ENCODE peak calls at places on chromosomes 7 and 10, in ten cellular contexts. R is lower lobe of right lung, J is glutamatergic neuron, S is fibroblast of mammary gland, Z is mesothelial cell of epicardium, C is upper lobe of right lung, T is Peyer's patch, M is keratinocyte, F is progenitor cell of endocrine pancreas, X is neural progenitor cell. A is an unnamed sample.

GRCh38 chr7:28904539-28905143 is 53.5 kb downstream of the TRIL start:
- DNase-seq in R (no peak), J (no peak), S (peak), Z (no peak), C (no peak), T (no peak), M (no peak), F (no peak), X (peak), A (no peak)

GRCh38 chr7:18762189-18762588 is 266.6 kb downstream of the HDAC9 start:
- DNase-seq in R (no peak), J (no peak), S (peak), Z (no peak), C (no peak), T (no peak), M (no peak), F (no peak), X (no peak), A (no peak)

GRCh38 chr7:42108803-42109528 is 128.0 kb downstream of the GLI3 start:
- DNase-seq in R (no peak), J (no peak), S (no peak), Z (no peak), C (no peak), T (no peak), M (no peak), F (no peak), X (no peak), A (no peak)

GRCh38 chr10:75773139-75773801 is 341.8 kb downstream of the LRMDA start:
- DNase-seq in R (no peak), J (no peak), S (peak), Z (no peak), C (no peak), T (no peak), M (no peak), F (no peak), X (no peak), A (no peak)

GRCh38 chr10:30894221-30894620 is 137.4 kb downstream of the ZNF438 start:
- DNase-seq in R (no peak), J (no peak), S (no peak), Z (no peak), C (no peak), T (no peak), M (no peak), F (no peak), X (no peak), A (no peak)

GRCh38 chr10:31319602-31320178 is 674 bp downstream of the ZEB1 start:
- DNase-seq in R (no peak), J (peak), S (no peak), Z (no peak), C (peak), T (peak), M (no peak), F (no peak), X (peak), A (no peak)

GRCh38 chr7:123789200-123789784 is 40.5 kb upstream of the WASL start:
- DNase-seq in R (no peak), J (no peak), S (no peak), Z (no peak), C (no peak), T (no peak), M (no peak), F (no peak), X (no peak), A (no peak)

GRCh38 chr7:55138663-55139062 is 119.8 kb downstream of the EGFR start:
- DNase-seq in R (no peak), J (no peak), S (no peak), Z (no peak), C (no peak), T (no peak), M (no peak), F (no peak), X (no peak), A (no peak)

GRCh38 chr7:121798076-121798475 is 74.9 kb upstream of the PTPRZ1 start:
- DNase-seq in R (no peak), J (no peak), S (no peak), Z (no peak), C (no peak), T (no peak), M (no peak), F (no peak), X (peak), A (no peak)

GRCh38 chr10:107618461-107619093 is 454.1 kb upstream of the SORCS1 start:
- DNase-seq in R (no peak), J (no peak), S (no peak), Z (no peak), C (no peak), T (no peak), M (no peak), F (no peak), X (no peak), A (no peak)

GRCh38 chr7:137282043-137282442 is 61.5 kb downstream of the PTN start:
- DNase-seq in R (no peak), J (no peak), S (no peak), Z (no peak), C (no peak), T (no peak), M (no peak), F (no peak), X (no peak), A (no peak)

GRCh38 chr10:33385016-33385415 is 50.5 kb upstream of the NRP1 start:
- DNase-seq in R (no peak), J (no peak), S (no peak), Z (no peak), C (no peak), T (no peak), M (no peak), F (no peak), X (no peak), A (no peak)

GRCh38 chr10:46232666-46233065 is 54.1 kb upstream of the ANTXRL start:
- DNase-seq in R (no peak), J (no peak), S (no peak), Z (peak), C (peak), T (peak), M (no peak), F (no peak), X (no peak), A (no peak)

GRCh38 chr7:128164061-128164954 is 76.8 kb upstream of the LEP start:
- DNase-seq in R (no peak), J (no peak), S (peak), Z (no peak), C (no peak), T (no peak), M (peak), F (peak), X (no peak), A (no peak)

GRCh38 chr10:64547168-64547567 is 1026.0 kb downstream of the REEP3 start:
- DNase-seq in R (no peak), J (no peak), S (no peak), Z (no peak), C (no peak), T (no peak), M (no peak), F (no peak), X (no peak), A (no peak)

GRCh38 chr7:27251513-27252306 is 9.1 kb downstream of the EVX1 start:
- DNase-seq in R (no peak), J (peak), S (no peak), Z (no peak), C (no peak), T (peak), M (no peak), F (no peak), X (peak), A (no peak)

GRCh38 chr7:30348083-30348560 is 63.7 kb downstream of the ZNRF2 start:
- DNase-seq in R (no peak), J (no peak), S (peak), Z (no peak), C (no peak), T (no peak), M (peak), F (no peak), X (no peak), A (peak)

GRCh38 chr7:40612298-40612697 is 477.5 kb downstream of the SUGCT start:
- DNase-seq in R (no peak), J (no peak), S (no peak), Z (no peak), C (no peak), T (no peak), M (no peak), F (no peak), X (no peak), A (no peak)

GRCh38 chr10:46523881-46524470 is 32.5 kb downstream of the GPRIN2 start:
- DNase-seq in R (peak), J (peak), S (peak), Z (no peak), C (peak), T (peak), M (peak), F (no peak), X (no peak), A (no peak)

GRCh38 chr10:20276127-20276979 is 460.1 kb downstream of the PLXDC2 start:
- DNase-seq in R (no peak), J (no peak), S (peak), Z (no peak), C (no peak), T (no peak), M (peak), F (no peak), X (peak), A (no peak)

GRCh38 chr7:289756-290553 is at the start of gene FOXL3:
- DNase-seq in R (peak), J (no peak), S (no peak), Z (no peak), C (peak), T (no peak), M (no peak), F (no peak), X (no peak), A (no peak)

GRCh38 chr7:36214608-36215016 is 61.6 kb downstream of the EEPD1 start:
- DNase-seq in R (no peak), J (no peak), S (no peak), Z (no peak), C (no peak), T (no peak), M (no peak), F (no peak), X (no peak), A (no peak)

DNA sequence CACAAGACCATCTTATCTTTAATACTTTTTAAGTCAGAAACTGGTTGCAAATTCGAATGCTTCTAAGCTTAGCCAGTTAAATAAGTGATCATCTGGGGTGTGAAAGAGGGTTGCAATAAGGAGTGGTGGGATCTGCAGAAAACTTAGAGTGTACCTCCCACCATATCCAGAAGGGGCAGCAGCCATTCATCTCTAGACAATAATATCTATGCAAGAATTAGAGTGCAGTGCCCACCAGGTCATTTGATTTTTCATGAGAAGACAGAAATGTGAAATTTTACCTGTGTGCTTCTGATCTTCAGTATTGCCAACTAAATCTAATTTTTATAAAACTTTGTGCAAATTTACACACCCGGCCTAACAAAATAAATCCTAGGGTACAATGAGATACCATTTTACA is 127.2 kb upstream of the SP4 start:
- DNase-seq in R (no peak), J (no peak), S (no peak), Z (no peak), C (no peak), T (no peak), M (no peak), F (no peak), X (no peak), A (no peak)
- TF ChIP-seq CTCF in R (no peak), J (peak), S (no peak), Z (no peak), C (peak), T (no peak), M (peak), F (peak), X (peak), A (peak)

DNA sequence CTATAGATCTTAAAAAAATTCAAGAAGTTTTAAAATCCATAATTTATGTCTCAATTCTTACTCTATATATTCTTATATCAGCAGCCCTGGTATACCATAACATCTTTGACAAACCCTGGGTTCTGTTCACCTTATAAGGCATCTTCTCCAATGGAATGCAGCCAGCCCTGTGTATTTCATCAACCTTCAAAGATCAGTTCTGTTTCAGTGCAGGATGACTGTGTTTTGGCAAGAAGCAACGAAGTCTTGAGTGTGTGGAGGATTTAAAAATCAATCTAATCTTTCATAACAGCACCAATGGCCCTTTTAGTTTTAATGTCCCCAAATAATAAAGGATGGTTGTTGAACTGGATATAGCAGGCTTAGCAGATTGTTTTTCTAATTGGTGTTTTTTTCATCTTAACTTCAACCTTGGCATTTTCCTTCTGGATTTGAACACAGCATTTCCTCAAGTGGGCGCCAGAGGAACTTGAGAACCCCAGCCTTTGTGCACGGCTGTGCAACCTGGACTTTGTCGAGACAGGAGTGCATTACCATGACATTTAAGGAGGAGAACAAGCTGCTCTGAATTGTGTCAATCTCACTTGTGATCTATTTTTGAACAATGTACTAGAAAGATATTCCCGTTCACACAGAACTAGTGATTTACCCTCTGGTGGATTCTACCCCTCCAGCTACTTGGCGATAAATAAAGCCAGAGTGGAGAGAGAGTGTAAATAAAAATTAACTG is 313.3 kb upstream of the AKR1E2 start:
- DNase-seq in R (peak), J (peak), S (peak), Z (no peak), C (no peak), T (no peak), M (no peak), F (no peak), X (peak), A (no peak)
- TF ChIP-seq CTCF in R (peak), J (no peak), S (peak), Z (no peak), C (peak), T (no peak), M (peak), F (peak), X (peak), A (no peak)

DNA sequence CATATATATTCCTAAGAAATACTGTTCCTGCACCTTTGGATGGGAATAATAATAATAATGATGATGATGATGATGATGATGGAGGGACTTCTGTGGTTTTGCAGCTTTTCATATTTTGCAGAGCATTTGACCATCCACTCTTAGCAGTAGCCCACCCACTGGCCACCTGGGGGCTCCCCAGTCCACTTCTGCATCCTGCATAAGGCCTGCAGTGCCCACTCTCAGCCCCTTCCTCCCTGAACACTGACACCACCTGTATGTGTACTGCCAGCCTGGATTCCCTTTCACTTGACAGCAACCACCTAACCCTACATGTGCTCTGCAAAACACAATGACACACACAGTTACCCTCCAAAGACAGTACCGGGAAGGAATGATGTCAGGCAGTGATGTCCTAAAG is 131.4 kb downstream of the ADAM12 start:
- DNase-seq in R (no peak), J (no peak), S (no peak), Z (no peak), C (no peak), T (no peak), M (no peak), F (no peak), X (peak), A (no peak)
- TF ChIP-seq CTCF in R (no peak), J (no peak), S (peak), Z (no peak), C (no peak), T (no peak), M (no peak), F (peak), X (peak), A (no peak)

GRCh38 chr7:14305233-14305866 is 315.9 kb upstream of the ETV1 start:
- DNase-seq in R (no peak), J (no peak), S (no peak), Z (peak), C (no peak), T (no peak), M (no peak), F (no peak), X (no peak), A (no peak)
- TF ChIP-seq CTCF in R (no peak), J (peak), S (no peak), Z (peak), C (no peak), T (no peak), M (peak), F (peak), X (no peak), A (no peak)

A was measured in natural killer cell.